ENCODE peak calls at places on chromosome 4, in six cellular contexts. P is sigmoid colon, M is fibroblast of lung, N is tibial nerve, R is hepatocyte, L is A549. A is an unnamed sample. For H3K4me1, the result is how much of the 10 kb centered on the place peaks cover.

GRCh38 chr4:78079701-78080430 is 22.7 kb downstream of the FRAS1 start:
- DNase-seq in M (no peak), R (no peak), L (no peak), P (no peak), N (no peak), A (no peak)

GRCh38 chr4:26161030-26161824 is 159.6 kb upstream of the RBPJ start:
- DNase-seq in R (no peak), N (no peak), M (no peak), L (no peak), P (no peak), A (no peak)

GRCh38 chr4:131644619-131645018 is 1504.5 kb upstream of the PCDH10 start:
- DNase-seq in N (no peak), R (peak), M (peak), P (no peak), L (peak), A (no peak)

GRCh38 chr4:46389301-46389761 is 597 bp downstream of the GABRA2 start:
- DNase-seq in P (no peak), M (no peak), N (no peak), L (no peak), R (peak), A (no peak)

GRCh38 chr4:7003176-7003878 is 39.8 kb upstream of the TADA2B start:
- DNase-seq in L (no peak), M (no peak), N (no peak), P (peak), R (no peak), A (no peak)

GRCh38 chr4:118872181-118872580 is 16.5 kb upstream of the SYNPO2 start:
- DNase-seq in P (no peak), R (no peak), L (no peak), N (no peak), M (peak), A (no peak)

GRCh38 chr4:92654084-92654483 is 350.3 kb downstream of the GRID2 start:
- DNase-seq in N (no peak), M (no peak), R (no peak), L (no peak), P (no peak), A (no peak)

GRCh38 chr4:4569036-4569435 is 27.2 kb upstream of the STX18 start:
- DNase-seq in P (no peak), M (peak), N (no peak), R (no peak), L (no peak), A (no peak)

GRCh38 chr4:3473251-3473942 is 10.3 kb downstream of the DOK7 start:
- DNase-seq in P (no peak), M (no peak), N (no peak), R (no peak), L (no peak), A (no peak)

GRCh38 chr4:173478136-173478860 is 51.7 kb downstream of the HAND2 start:
- DNase-seq in N (no peak), M (peak), P (no peak), R (no peak), L (no peak), A (no peak)

GRCh38 chr4:110586137-110586850 is 36.6 kb downstream of the PITX2 start:
- DNase-seq in R (peak), M (peak), P (no peak), N (no peak), L (peak), A (no peak)

GRCh38 chr4:76078033-76078613 is 3.6 kb downstream of the ART3 start:
- DNase-seq in P (no peak), R (no peak), M (no peak), N (no peak), L (no peak), A (no peak)

GRCh38 chr4:160299177-160299576 is 1196.3 kb downstream of the RAPGEF2 start:
- DNase-seq in M (no peak), R (no peak), L (no peak), P (no peak), N (no peak), A (no peak)

GRCh38 chr4:77074961-77075855 is 581 bp downstream of the CCNI start:
- DNase-seq in P (peak), N (peak), R (peak), M (peak), L (peak), A (peak)

GRCh38 chr4:103026868-103027267 is 7.4 kb upstream of the SLC9B1 start:
- DNase-seq in R (no peak), P (no peak), M (no peak), L (no peak), N (no peak), A (no peak)

GRCh38 chr4:152462047-152462446 is 73.8 kb downstream of the FBXW7 start:
- DNase-seq in R (no peak), N (no peak), P (no peak), M (no peak), L (no peak), A (no peak)

GRCh38 chr4:2537011-2537830 is 774 bp downstream of the FAM193A start:
- DNase-seq in R (peak), L (peak), N (no peak), P (peak), M (peak), A (peak)

GRCh38 chr4:81131066-81131465 is 84.0 kb downstream of the PRKG2 start:
- DNase-seq in L (no peak), P (no peak), N (no peak), R (no peak), M (no peak), A (no peak)

GRCh38 chr4:151671541-151672059 is 89.2 kb downstream of the GATB start:
- DNase-seq in R (no peak), N (no peak), L (no peak), P (no peak), M (no peak), A (no peak)

GRCh38 chr4:24837296-24837695 is 41.9 kb downstream of the SOD3 start:
- DNase-seq in N (no peak), R (no peak), P (no peak), L (no peak), M (no peak), A (no peak)

GRCh38 chr4:108644237-108644636 is 6.2 kb upstream of the OSTC start:
- DNase-seq in R (no peak), L (no peak), N (no peak), M (peak), P (no peak), A (no peak)

GRCh38 chr4:126583509-126583908 is 1049.2 kb upstream of the INTU start:
- DNase-seq in L (peak), R (peak), P (no peak), M (peak), N (no peak), A (no peak)

GRCh38 chr4:5037553-5038551 is 13.4 kb upstream of the STK32B start:
- DNase-seq in R (peak), P (no peak), N (no peak), L (peak), M (peak), A (no peak)

GRCh38 chr4:98710831-98711230 is 52.4 kb upstream of the TSPAN5 start:
- DNase-seq in M (peak), R (no peak), L (no peak), N (no peak), P (no peak), A (no peak)

GRCh38 chr4:113809313-113809712 is 47.8 kb upstream of the CAMK2D start:
- DNase-seq in P (peak), M (no peak), L (no peak), N (no peak), R (no peak), A (peak)

GRCh38 chr4:74661427-74662171 is 132.7 kb downstream of the BTC start:
- DNase-seq in R (no peak), P (no peak), L (peak), N (no peak), M (peak), A (no peak)

GRCh38 chr4:48112017-48112667 is 21.9 kb downstream of the TXK start:
- DNase-seq in M (peak), R (no peak), P (no peak), N (no peak), L (no peak), A (no peak)

GRCh38 chr4:2832981-2833670 is 10.5 kb upstream of the ADD1 start:
- DNase-seq in L (no peak), P (peak), R (no peak), M (no peak), N (peak), A (peak)

GRCh38 chr4:141124224-141124623 is 9.0 kb downstream of the RNF150 start:
- DNase-seq in L (no peak), M (peak), P (no peak), N (no peak), R (no peak), A (no peak)

GRCh38 chr4:86720508-86721068 is 126.5 kb downstream of the PTPN13 start:
- DNase-seq in M (peak), P (no peak), L (no peak), R (no peak), N (no peak), A (no peak)

GRCh38 chr4:22482250-22483127 is 33.4 kb downstream of the ADGRA3 start:
- DNase-seq in R (no peak), P (no peak), M (peak), L (no peak), N (no peak), A (no peak)

DNA sequence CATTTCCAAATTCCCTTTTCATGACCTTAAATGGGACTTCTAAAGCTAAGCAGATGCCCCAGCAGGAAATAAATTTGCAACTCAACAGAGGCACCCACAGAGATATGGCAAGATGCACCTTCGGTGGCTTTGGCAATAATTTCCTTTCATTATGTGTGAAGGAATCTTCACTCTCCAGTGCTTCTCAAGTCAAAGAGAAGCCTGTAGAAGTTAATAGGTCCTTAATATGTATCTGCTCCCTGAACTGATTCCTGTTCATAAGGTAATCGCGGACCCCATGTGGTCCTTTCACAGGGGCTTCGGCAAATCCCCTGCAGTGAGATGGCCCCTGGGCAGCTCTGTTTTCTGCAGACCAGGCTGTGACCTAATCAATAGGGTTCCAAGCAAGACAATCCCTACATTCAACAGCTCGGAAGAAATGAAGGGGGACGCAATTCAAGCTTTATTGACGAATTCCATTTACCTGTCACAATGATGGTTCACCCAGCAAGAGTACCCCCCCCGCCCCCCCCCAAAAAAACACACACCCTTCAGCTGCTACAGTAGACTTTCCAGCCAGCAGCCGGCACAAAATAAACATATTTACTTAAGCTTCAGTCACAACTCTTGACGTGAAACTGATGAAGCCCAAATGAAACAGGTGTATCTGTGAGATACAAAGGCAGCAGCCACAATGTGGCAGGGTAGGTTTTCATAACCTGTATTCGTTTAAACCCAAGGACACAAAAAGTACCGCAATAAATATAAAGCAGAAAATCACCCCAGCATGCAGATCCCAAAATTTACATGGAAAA is 35.3 kb downstream of the FAT1 start:
- DNase-seq in R (no peak), L (no peak), P (no peak), N (no peak), M (no peak), A (no peak)
- H3K4me1 ChIP-seq in R (under half), L (half or more), P (half or more), N (under half), M (under half), A (under half)

DNA sequence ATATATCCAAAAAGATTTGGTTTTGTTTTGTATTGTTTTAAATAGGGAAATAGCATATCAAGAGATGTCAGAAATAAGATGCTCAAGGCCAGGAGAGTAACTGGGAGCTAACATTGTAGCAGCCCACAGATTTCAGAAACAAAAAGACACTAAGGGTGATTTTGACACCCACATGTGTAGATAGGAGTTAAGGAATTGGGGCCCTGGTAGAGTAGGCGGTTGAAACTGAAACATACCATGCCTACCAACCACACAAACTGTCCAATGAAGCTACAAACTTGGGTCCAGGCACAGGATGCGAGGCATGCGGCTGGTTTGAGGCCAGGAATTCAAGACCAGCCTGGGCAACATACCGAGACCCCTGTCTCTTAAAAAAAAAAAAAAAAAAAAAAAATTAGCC is 6.3 kb upstream of the HSPA4L start:
- DNase-seq in N (no peak), P (no peak), L (no peak), R (no peak), M (no peak), A (no peak)
- H3K4me3 ChIP-seq in N (no peak), P (no peak), L (no peak), R (no peak), M (no peak), A (no peak)

GRCh38 chr4:52665592-52665991 is 6.5 kb upstream of the USP46 start:
- DNase-seq in P (no peak), L (peak), R (no peak), M (peak), N (no peak), A (no peak)
- TF ChIP-seq CTCF in P (no peak), L (no peak), R (peak), M (peak), N (no peak), A (no peak)

DNA sequence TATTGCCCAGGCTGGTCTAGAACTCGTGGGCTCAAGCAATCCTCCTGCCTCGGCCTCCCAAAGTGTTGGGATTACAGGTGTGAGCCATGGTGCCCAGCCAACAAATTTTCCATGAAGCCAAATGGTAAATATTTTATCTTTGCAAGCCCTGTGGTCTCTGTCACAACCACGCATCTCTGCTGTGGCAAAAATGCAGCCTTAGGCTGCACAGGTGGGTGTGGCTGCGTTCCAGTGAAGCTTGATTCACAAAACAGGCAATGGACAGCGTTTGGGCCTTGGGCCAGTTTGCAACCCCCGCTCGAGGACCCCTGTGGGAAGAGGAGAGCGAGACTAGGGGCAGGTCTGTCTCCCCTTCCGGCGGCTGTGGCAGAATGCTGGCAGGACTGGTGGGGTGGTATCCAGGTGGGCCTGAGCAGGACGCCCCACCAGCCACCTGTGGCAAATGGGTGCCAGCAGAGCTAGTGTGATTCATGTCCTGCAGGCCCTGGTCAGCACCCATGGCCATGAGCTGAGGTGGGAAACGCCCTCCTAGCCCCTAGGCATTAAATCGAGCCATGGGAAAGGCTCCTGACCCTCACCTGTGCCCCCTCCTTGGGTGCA is 19.7 kb downstream of the HTRA3 start:
- DNase-seq in L (no peak), N (no peak), M (no peak), R (no peak), P (peak), A (peak)
- H3K4me1 ChIP-seq in L (under half), N (under half), M (under half), R (under half), P (under half), A (under half)

DNA sequence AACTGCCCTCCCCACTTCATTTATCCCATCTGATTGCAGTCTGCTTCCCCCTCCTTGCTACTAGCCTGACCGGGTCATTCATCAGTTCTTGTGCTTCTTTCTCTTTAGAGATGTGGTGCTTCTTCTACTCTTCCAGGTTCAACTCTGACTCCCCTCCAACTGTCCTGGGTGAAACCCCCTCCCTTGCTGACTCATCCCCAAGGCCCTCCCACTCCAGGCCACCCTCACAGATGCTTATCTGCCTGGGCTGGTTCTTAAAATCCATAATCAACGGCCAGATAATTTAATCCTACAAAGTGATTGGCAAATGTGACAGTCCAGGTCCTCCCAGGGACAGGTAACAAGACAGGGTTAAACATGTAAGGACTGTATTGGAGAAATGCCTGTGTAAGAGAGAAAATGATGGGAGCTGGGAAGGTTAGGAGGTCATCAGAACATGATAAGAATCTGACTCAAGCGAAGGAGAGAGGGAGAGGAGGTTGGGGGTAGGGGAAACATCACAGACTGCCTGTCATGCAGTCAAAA is 182.8 kb upstream of the C1QTNF7 start:
- DNase-seq in R (no peak), M (peak), L (no peak), N (no peak), P (no peak), A (no peak)
- H3K4me3 ChIP-seq in R (no peak), M (no peak), L (no peak), N (no peak), P (no peak), A (no peak)

GRCh38 chr4:89598602-89599001 is 238.4 kb downstream of the SNCA start:
- DNase-seq in P (no peak), M (peak), R (peak), N (no peak), L (peak), A (no peak)
- TF ChIP-seq CTCF in P (no peak), M (peak), R (peak), N (no peak), L (peak), A (no peak)

GRCh38 chr4:125369098-125369497 is 54.3 kb downstream of the FAT4 start:
- DNase-seq in N (no peak), L (no peak), P (no peak), R (no peak), M (peak), A (no peak)

GRCh38 chr4:125368684-125369083 is 53.9 kb downstream of the FAT4 start:
- DNase-seq in L (no peak), R (peak), M (peak), N (no peak), P (no peak), A (no peak)

GRCh38 chr4:125370478-125370877 is 55.7 kb downstream of the FAT4 start:
- DNase-seq in P (no peak), R (no peak), L (no peak), M (no peak), N (no peak), A (no peak)

GRCh38 chr4:125368161-125368560 is 53.4 kb downstream of the FAT4 start:
- DNase-seq in P (no peak), M (peak), L (no peak), N (no peak), R (peak), A (no peak)

DNA sequence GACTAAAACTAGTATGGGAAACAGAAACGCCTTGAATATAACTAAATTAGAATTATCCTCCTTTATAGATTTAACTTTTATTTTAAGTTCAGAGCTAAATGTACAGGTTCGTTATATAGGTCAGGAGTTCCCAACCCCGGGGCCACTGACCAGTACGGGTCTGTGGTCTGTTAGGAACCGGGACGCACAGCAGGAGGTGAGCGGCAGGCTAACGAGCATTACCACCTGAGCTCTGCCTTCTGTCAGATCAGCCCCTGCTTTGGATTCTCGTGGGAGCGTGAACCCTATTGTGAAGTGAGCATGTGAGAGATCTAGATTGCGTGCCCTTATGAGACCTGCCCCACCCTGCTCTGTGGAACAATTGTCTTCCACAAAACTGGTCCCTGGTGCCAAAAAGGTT is 51.0 kb downstream of the FAT4 start:
- DNase-seq in M (no peak), P (no peak), R (no peak), L (no peak), N (no peak), A (no peak)
- H3K4me1 ChIP-seq in M (under half), P (under half), R (under half), L (under half), N (under half), A (under half)

GRCh38 chr4:120839624-120839973 is 82.9 kb downstream of the PRDM5 start:
- DNase-seq in L (no peak), P (no peak), M (no peak), N (no peak), R (no peak), A (no peak)
- H3K4me3 ChIP-seq in L (no peak), P (no peak), M (no peak), N (no peak), R (no peak), A (no peak)

A was measured in ascending aorta.